ENCODE peak calls at places on chromosomes 3 and 15, in eight cellular contexts. One of them, this sample, is unnamed.

GRCh38 chr3:101070260-101071121 is 77.3 kb upstream of the ABI3BP start:
- DNase-seq in AG09309: no peak
- DNase-seq in NCI-H1092 treated with DMSO at 0.1 percent for 48 hours: no peak
- DNase-seq in fibroblast of gingiva: no peak
- DNase-seq in LoVo: no peak
- DNase-seq in globus pallidus: no peak
- DNase-seq in fibroblast of lung: peak; percentile 8
- DNase-seq in NCI-H1048: no peak
- DNase-seq in this sample: no peak

GRCh38 chr3:11661827-11662226 is 18.1 kb upstream of the VGLL4 start:
- DNase-seq in LoVo: no peak
- DNase-seq in NCI-H1092 treated with DMSO at 0.1 percent for 48 hours: no peak
- DNase-seq in fibroblast of gingiva: peak; percentile 67
- DNase-seq in NCI-H1048: no peak
- DNase-seq in globus pallidus: no peak
- DNase-seq in fibroblast of lung: peak; percentile 76
- DNase-seq in AG09309: no peak
- DNase-seq in this sample: no peak

GRCh38 chr15:31434418-31435255 is 108.0 kb downstream of the KLF13 start:
- DNase-seq in fibroblast of gingiva: peak; percentile 57
- DNase-seq in NCI-H1048: no peak
- DNase-seq in LoVo: no peak
- DNase-seq in globus pallidus: no peak
- DNase-seq in fibroblast of lung: peak; percentile 90
- DNase-seq in NCI-H1092 treated with DMSO at 0.1 percent for 48 hours: no peak
- DNase-seq in AG09309: peak; percentile 84
- DNase-seq in this sample: no peak

GRCh38 chr3:156721687-156722086 is 47.3 kb downstream of the TIPARP start:
- DNase-seq in NCI-H1092 treated with DMSO at 0.1 percent for 48 hours: no peak
- DNase-seq in fibroblast of lung: no peak
- DNase-seq in NCI-H1048: no peak
- DNase-seq in fibroblast of gingiva: no peak
- DNase-seq in LoVo: no peak
- DNase-seq in AG09309: no peak
- DNase-seq in globus pallidus: no peak
- DNase-seq in this sample: no peak

GRCh38 chr3:52742418-52743041 is 28.2 kb downstream of the NEK4 start:
- DNase-seq in LoVo: peak; percentile 5
- DNase-seq in fibroblast of lung: peak; percentile 27
- DNase-seq in NCI-H1048: no peak
- DNase-seq in NCI-H1092 treated with DMSO at 0.1 percent for 48 hours: no peak
- DNase-seq in fibroblast of gingiva: peak; percentile 18
- DNase-seq in AG09309: no peak
- DNase-seq in globus pallidus: no peak
- DNase-seq in this sample: no peak

GRCh38 chr15:71386448-71387236 is 271.4 kb downstream of the THSD4 start:
- DNase-seq in NCI-H1048: no peak
- DNase-seq in globus pallidus: peak; percentile 18
- DNase-seq in LoVo: peak; percentile 45
- DNase-seq in AG09309: no peak
- DNase-seq in fibroblast of gingiva: no peak
- DNase-seq in fibroblast of lung: no peak
- DNase-seq in NCI-H1092 treated with DMSO at 0.1 percent for 48 hours: peak; percentile 22
- DNase-seq in this sample: no peak

GRCh38 chr15:67116742-67117141 is 51.3 kb downstream of the SMAD3 start:
- DNase-seq in NCI-H1092 treated with DMSO at 0.1 percent for 48 hours: no peak
- DNase-seq in fibroblast of gingiva: no peak
- DNase-seq in fibroblast of lung: no peak
- DNase-seq in globus pallidus: no peak
- DNase-seq in AG09309: no peak
- DNase-seq in NCI-H1048: no peak
- DNase-seq in LoVo: peak; percentile 86
- DNase-seq in this sample: no peak

GRCh38 chr3:99607151-99607550 is 31.2 kb upstream of the COL8A1 start:
- DNase-seq in AG09309: no peak
- DNase-seq in fibroblast of gingiva: no peak
- DNase-seq in globus pallidus: no peak
- DNase-seq in fibroblast of lung: no peak
- DNase-seq in NCI-H1048: no peak
- DNase-seq in LoVo: no peak
- DNase-seq in NCI-H1092 treated with DMSO at 0.1 percent for 48 hours: no peak
- DNase-seq in this sample: no peak